ENCODE peak calls at places on chromosome 6, in seven cellular contexts. R is GM12878, V is HCT116, M is H1, I is HepG2, S is K562, N is SK-N-SH. K is an unnamed sample.

GRCh38 chr6:1384549-1385128 is 4.7 kb upstream of the FOXF2 start:
- DNase-seq in R (no peak), V (no peak), M (no peak), I (no peak), S (no peak), N (no peak), K (no peak)

GRCh38 chr6:31272856-31273626 is 1.1 kb upstream of the HLA-C start:
- DNase-seq in R (no peak), V (no peak), M (no peak), I (no peak), S (no peak), N (no peak), K (no peak)

GRCh38 chr6:111794300-111794699 is 79.0 kb downstream of the FYN start:
- DNase-seq in R (no peak), V (no peak), M (no peak), I (no peak), S (no peak), N (no peak), K (no peak)

GRCh38 chr6:27251672-27252251 is 4.3 kb downstream of the PRSS16 start:
- DNase-seq in R (peak), V (peak), M (peak), I (no peak), S (peak), N (peak), K (peak)

GRCh38 chr6:23003671-23004598 is 434.6 kb downstream of the HDGFL1 start:
- DNase-seq in R (no peak), V (no peak), M (no peak), I (no peak), S (no peak), N (peak), K (no peak)

GRCh38 chr6:143805832-143806281 is 37.3 kb upstream of the LTV1 start:
- DNase-seq in R (no peak), V (no peak), M (no peak), I (no peak), S (no peak), N (no peak), K (no peak)

GRCh38 chr6:62479722-62480121 is 193.7 kb upstream of the KHDRBS2 start:
- DNase-seq in R (no peak), V (no peak), M (no peak), I (no peak), S (no peak), N (no peak), K (no peak)

GRCh38 chr6:29447670-29448069 is 8.6 kb downstream of the OR10C1 start:
- DNase-seq in R (no peak), V (no peak), M (peak), I (no peak), S (no peak), N (no peak), K (peak)

GRCh38 chr6:111277819-111278218 is 190.5 kb downstream of the SLC16A10 start:
- DNase-seq in R (no peak), V (no peak), M (no peak), I (no peak), S (no peak), N (no peak), K (no peak)

GRCh38 chr6:45450132-45450531 is 72.4 kb upstream of the SUPT3H start:
- DNase-seq in R (no peak), V (no peak), M (no peak), I (no peak), S (no peak), N (no peak), K (no peak)

GRCh38 chr6:105449756-105450390 is 47.0 kb upstream of the PREP start:
- DNase-seq in R (no peak), V (no peak), M (no peak), I (no peak), S (no peak), N (no peak), K (no peak)

GRCh38 chr6:160156842-160157241 is 35.2 kb downstream of the SLC22A1 start:
- DNase-seq in R (no peak), V (no peak), M (no peak), I (no peak), S (no peak), N (no peak), K (no peak)
- TF ChIP-seq JUND in R (no peak), V (no peak), M (no peak), I (no peak), S (no peak), N (no peak), K (no peak)

GRCh38 chr6:136737343-136738177 is 54.7 kb downstream of the MAP3K5 start:
- DNase-seq in R (no peak), V (no peak), M (no peak), I (no peak), S (peak), N (no peak), K (no peak)
- TF ChIP-seq JUND in R (no peak), V (no peak), M (no peak), I (no peak), S (peak), N (no peak), K (no peak)

GRCh38 chr6:51350308-51350904 is 531.7 kb downstream of the TFAP2B start:
- DNase-seq in R (no peak), V (no peak), M (no peak), I (no peak), S (peak), N (no peak), K (peak)
- TF ChIP-seq JUND in R (no peak), V (no peak), M (no peak), I (no peak), S (no peak), N (no peak), K (no peak)

GRCh38 chr6:84021625-84022024 is 11.9 kb upstream of the MRAP2 start:
- DNase-seq in R (no peak), V (no peak), M (no peak), I (no peak), S (no peak), N (no peak), K (no peak)

GRCh38 chr6:84028350-84028749 is 5.2 kb upstream of the MRAP2 start:
- DNase-seq in R (no peak), V (no peak), M (no peak), I (no peak), S (no peak), N (no peak), K (no peak)

GRCh38 chr6:84026721-84027164 is 6.8 kb upstream of the MRAP2 start:
- DNase-seq in R (no peak), V (no peak), M (no peak), I (peak), S (no peak), N (no peak), K (no peak)

DNA sequence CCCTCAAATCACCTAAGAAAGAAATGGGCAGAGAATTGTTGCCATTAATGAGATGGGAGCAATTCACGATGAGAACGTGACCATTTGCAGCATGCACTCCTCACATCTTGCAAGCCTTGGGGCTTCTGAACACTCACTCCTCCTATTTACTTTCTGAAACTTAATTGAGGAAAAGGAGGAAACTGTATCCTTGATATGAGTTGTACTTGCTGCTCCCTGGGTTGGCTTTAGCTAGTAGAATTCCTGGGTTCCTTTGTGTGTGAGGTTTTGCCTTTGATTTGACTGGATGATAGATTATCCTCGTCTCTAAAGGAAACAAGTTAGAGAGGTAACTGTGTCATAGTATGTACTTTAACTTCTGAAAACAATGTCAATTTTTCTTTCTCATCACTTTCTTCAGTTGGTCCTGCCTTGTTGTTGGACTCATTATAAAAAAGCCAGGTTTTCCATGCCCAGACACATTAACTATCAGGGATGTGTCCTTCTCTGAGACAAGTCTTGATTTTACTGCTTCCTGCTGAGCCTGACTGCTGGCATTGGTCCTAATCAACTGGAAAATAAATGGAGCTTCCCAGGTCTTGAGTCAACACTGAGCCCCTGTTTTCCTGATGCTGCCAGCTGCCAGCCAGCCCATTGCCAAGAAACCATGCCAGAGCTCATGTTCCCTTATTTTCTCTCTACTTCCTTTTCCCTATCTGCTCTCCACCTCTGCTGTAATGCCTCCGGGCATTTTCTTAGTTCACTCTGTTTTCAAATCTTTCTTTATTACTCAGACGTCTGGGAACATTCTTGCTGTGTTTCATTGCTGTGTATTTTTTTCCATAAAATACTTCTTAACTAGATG is 6.0 kb upstream of the MRAP2 start:
- DNase-seq in R (no peak), V (no peak), M (no peak), I (no peak), S (no peak), N (peak), K (no peak)
- TF ChIP-seq JUND in R (no peak), V (no peak), M (no peak), I (no peak), S (no peak), N (no peak), K (no peak)

GRCh38 chr6:13892007-13892640 is 32.6 kb upstream of the RNF182 start:
- DNase-seq in R (no peak), V (no peak), M (no peak), I (no peak), S (no peak), N (no peak), K (no peak)

GRCh38 chr6:13883966-13884365 is 40.8 kb upstream of the RNF182 start:
- DNase-seq in R (no peak), V (no peak), M (no peak), I (no peak), S (peak), N (no peak), K (no peak)

GRCh38 chr6:13881621-13882165 is 43.1 kb upstream of the RNF182 start:
- DNase-seq in R (no peak), V (no peak), M (no peak), I (no peak), S (no peak), N (no peak), K (no peak)

GRCh38 chr6:13886949-13887348 is 37.8 kb upstream of the RNF182 start:
- DNase-seq in R (no peak), V (no peak), M (no peak), I (no peak), S (no peak), N (no peak), K (no peak)
- TF ChIP-seq JUND in R (no peak), V (no peak), M (no peak), I (no peak), S (no peak), N (no peak), K (no peak)

DNA sequence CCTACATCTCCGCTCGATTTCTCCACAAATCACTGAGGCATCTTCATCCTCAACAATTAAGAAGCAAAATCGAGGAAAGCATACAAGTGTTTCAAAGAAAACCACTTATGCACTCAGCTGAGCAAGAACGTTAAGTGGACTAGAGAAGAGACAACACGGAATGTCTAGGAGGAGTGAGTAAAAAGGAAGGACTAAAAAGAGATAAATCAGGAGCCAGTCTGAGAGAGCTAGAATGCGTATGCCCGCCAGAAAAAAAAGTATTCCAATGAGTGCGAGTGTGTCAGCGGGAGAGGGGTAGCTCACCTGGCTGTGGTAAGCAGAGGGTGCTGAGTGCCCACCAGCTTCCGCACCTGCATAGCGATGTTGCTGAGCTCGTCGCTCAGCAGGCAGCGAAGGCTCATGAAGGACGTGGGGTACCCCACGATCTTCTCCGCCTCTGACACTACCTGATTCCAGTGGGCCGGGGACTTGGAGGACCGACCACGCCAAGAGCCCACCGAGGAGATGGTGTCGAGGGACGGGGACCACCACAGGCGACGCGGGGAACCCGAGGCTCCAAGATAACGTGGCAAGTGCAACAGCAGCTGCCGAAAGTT is 579 bp downstream of the PDSS2 start:
- DNase-seq in R (peak), V (no peak), M (no peak), I (peak), S (peak), N (no peak), K (peak)
- TF ChIP-seq JUND in R (no peak), V (no peak), M (no peak), I (no peak), S (no peak), N (no peak), K (no peak)

GRCh38 chr6:147449405-147450161 is 58.9 kb upstream of the SAMD5 start:
- DNase-seq in R (no peak), V (no peak), M (no peak), I (no peak), S (no peak), N (no peak), K (no peak)

GRCh38 chr6:147448775-147449174 is 59.7 kb upstream of the SAMD5 start:
- DNase-seq in R (no peak), V (no peak), M (no peak), I (no peak), S (no peak), N (no peak), K (no peak)

DNA sequence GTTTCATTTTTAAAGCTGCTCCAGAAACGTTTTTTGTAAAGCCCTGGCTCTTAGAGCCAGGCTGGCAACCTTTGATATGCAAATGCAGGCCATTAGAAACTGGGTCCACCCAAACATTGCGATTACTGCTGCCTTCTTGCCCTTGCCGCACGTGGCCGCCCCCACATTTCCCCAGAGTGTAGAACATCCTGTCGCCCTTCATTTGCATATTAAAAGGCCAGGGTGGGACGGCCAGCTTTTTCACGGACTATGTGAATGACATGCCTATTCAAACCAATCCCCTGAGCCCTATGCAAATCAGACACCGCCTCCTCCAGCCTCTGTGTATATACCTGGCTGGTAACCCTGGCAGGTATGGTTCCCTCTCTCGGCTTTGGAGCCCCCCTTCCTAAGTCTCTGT is 60.3 kb upstream of the SAMD5 start:
- DNase-seq in R (no peak), V (no peak), M (peak), I (no peak), S (peak), N (no peak), K (no peak)
- TF ChIP-seq JUND in R (no peak), V (no peak), M (no peak), I (no peak), S (peak), N (no peak), K (no peak)

DNA sequence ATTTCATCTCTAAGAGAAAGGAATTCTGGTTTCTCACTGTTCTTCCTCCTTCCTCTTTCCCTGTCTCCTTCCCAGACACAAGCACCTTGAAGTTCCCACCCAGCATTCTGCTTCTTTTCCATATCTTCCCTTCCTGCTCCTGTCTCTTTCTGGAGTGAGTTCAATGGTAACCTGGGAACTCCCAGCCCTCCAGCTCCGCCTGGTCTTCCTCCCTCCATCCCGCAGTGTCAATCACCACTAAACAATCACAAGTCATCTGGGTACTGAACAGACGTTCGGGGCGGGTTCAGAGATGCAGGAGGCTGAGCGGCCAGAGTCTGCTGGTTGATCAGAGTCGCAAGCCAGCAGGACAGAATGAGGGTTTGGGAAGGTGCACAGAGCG is 7.7 kb downstream of the TTBK1 start:
- DNase-seq in R (no peak), V (no peak), M (no peak), I (no peak), S (no peak), N (no peak), K (no peak)
- TF ChIP-seq JUND in R (no peak), V (no peak), M (no peak), I (no peak), S (no peak), N (no peak), K (no peak)

GRCh38 chr6:150766201-150766997 is 99.1 kb upstream of the MTHFD1L start:
- DNase-seq in R (no peak), V (no peak), M (no peak), I (no peak), S (no peak), N (no peak), K (no peak)

GRCh38 chr6:150767161-150767560 is 98.3 kb upstream of the MTHFD1L start:
- DNase-seq in R (no peak), V (no peak), M (no peak), I (no peak), S (no peak), N (no peak), K (no peak)

GRCh38 chr6:150773969-150774368 is 91.5 kb upstream of the MTHFD1L start:
- DNase-seq in R (no peak), V (no peak), M (no peak), I (no peak), S (no peak), N (no peak), K (no peak)

GRCh38 chr6:150767585-150768164 is 97.8 kb upstream of the MTHFD1L start:
- DNase-seq in R (no peak), V (no peak), M (no peak), I (no peak), S (no peak), N (no peak), K (no peak)

GRCh38 chr6:150770631-150771030 is 94.9 kb upstream of the MTHFD1L start:
- DNase-seq in R (no peak), V (no peak), M (no peak), I (no peak), S (no peak), N (no peak), K (no peak)
- TF ChIP-seq JUND in R (no peak), V (no peak), M (no peak), I (no peak), S (no peak), N (no peak), K (no peak)

DNA sequence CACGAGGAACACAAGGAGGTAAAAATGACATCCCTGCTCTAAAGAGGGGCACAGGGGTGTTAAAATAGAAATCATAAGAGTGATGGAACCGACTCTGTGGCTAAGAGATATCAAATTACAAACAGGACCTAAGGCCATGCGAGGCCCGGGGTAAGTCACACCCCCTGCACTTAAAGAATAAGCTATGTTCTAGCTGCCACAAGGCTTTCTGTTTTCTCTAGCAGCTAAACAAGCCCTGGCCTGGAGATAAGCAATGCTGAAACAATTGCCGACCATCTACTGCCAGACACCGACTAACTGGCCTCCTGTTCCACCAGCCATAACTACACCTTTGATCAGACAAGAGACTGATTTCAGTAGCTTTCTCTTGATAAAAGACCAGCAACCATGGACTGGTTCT is 32.4 kb downstream of the MDGA1 start:
- DNase-seq in R (no peak), V (no peak), M (no peak), I (no peak), S (no peak), N (no peak), K (no peak)
- TF ChIP-seq JUND in R (no peak), V (no peak), M (no peak), I (no peak), S (no peak), N (no peak), K (no peak)

K was measured in T47D.